ENCODE peak calls at places on chromosomes 1 and 21, in seven cellular contexts. L, Z, U, D, N, A and C are unnamed samples.

GRCh38 chr1:65429078-65429477 is 8.6 kb downstream of the LEPR start:
- DNase-seq in L (no peak), Z (no peak), U (no peak), D (no peak), N (no peak), A (no peak), C (no peak)

GRCh38 chr21:33019885-33020557 is 5.7 kb upstream of the OLIG2 start:
- DNase-seq in L (peak), Z (peak), U (peak), D (no peak), N (no peak), A (no peak), C (no peak)

GRCh38 chr1:242524571-242525359 is at the start of gene PLD5:
- DNase-seq in L (peak), Z (no peak), U (peak), D (no peak), N (no peak), A (no peak), C (no peak)

GRCh38 chr1:90973897-90974798 is 47.7 kb downstream of the ZNF644 start:
- DNase-seq in L (no peak), Z (no peak), U (no peak), D (no peak), N (peak), A (no peak), C (no peak)

GRCh38 chr1:58358311-58358710 is 188.2 kb downstream of the OMA1 start:
- DNase-seq in L (no peak), Z (no peak), U (no peak), D (no peak), N (no peak), A (no peak), C (peak)

GRCh38 chr1:43288785-43289466 is 3.5 kb upstream of the C1orf210 start:
- DNase-seq in L (no peak), Z (no peak), U (no peak), D (no peak), N (no peak), A (no peak), C (no peak)

GRCh38 chr1:23837905-23838304 is 12.7 kb upstream of the HMGCL start:
- DNase-seq in L (peak), Z (no peak), U (no peak), D (no peak), N (no peak), A (no peak), C (no peak)

GRCh38 chr1:3750716-3751115 is 1.5 kb upstream of the CCDC27 start:
- DNase-seq in L (no peak), Z (no peak), U (no peak), D (no peak), N (peak), A (no peak), C (no peak)

GRCh38 chr21:25341981-25342380 is 265.3 kb downstream of the MRPL39 start:
- DNase-seq in L (no peak), Z (no peak), U (no peak), D (no peak), N (no peak), A (no peak), C (no peak)

GRCh38 chr1:194629011-194629410 is 1442.6 kb upstream of the B3GALT2 start:
- DNase-seq in L (no peak), Z (no peak), U (no peak), D (no peak), N (no peak), A (no peak), C (no peak)

GRCh38 chr1:196074182-196074581 is 534.1 kb downstream of the KCNT2 start:
- DNase-seq in L (no peak), Z (no peak), U (no peak), D (no peak), N (no peak), A (no peak), C (no peak)
- TF ChIP-seq TAF1 in L (no peak), Z (no peak), U (no peak), D (no peak), N (no peak), A (no peak), C (no peak)

GRCh38 chr1:232037774-232038388 is 411.3 kb downstream of the DISC1 start:
- DNase-seq in L (peak), Z (no peak), U (no peak), D (no peak), N (no peak), A (no peak), C (no peak)

GRCh38 chr1:232040260-232040659 is 413.7 kb downstream of the DISC1 start:
- DNase-seq in L (no peak), Z (no peak), U (no peak), D (no peak), N (no peak), A (no peak), C (no peak)

GRCh38 chr1:232036161-232036942 is 409.8 kb downstream of the DISC1 start:
- DNase-seq in L (no peak), Z (no peak), U (no peak), D (no peak), N (no peak), A (no peak), C (no peak)

GRCh38 chr1:232039303-232039702 is 412.7 kb downstream of the DISC1 start:
- DNase-seq in L (no peak), Z (no peak), U (no peak), D (no peak), N (no peak), A (no peak), C (no peak)

DNA sequence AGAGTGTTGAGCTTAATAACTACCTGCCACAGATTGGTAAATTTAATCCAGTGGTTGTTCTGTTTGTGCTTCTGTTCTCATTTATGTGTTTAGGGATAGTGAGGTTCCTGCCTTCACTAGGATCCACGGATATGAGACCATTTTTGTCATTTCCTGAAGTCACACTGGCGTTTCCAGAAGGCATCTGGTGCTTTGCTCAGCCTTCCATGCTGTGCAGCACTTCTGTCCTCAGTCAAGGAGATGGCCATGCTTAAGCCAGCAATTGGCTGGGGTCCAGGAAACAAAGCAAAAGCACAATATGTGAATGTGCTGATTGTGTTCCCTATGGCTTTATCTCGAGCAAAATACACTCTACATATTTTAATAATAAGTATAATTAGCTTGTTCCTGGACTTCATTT is 412.1 kb downstream of the DISC1 start:
- DNase-seq in L (no peak), Z (no peak), U (no peak), D (no peak), N (no peak), A (no peak), C (no peak)
- TF ChIP-seq TAF1 in L (no peak), Z (no peak), U (no peak), D (no peak), N (no peak), A (no peak), C (no peak)

DNA sequence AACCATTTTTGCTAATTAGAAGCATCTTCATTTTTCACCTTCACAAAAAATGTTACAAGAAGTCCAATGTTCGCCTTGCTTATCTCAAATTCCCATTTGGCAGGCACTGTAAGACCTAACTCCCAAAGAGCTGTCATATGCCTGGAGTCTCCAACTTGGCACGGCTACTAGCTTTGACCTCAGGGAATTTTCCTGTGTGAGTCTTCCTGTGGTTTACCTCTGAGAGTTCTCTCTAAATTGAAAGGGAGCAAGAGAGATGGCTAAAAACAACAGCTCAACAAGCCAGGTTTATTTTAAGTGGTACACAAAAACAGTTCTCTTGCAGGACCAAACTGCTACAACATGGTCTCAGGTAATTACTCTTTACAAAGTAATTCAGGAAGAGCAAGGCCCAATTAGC is 756.0 kb upstream of the ADGRL2 start:
- DNase-seq in L (no peak), Z (no peak), U (no peak), D (no peak), N (no peak), A (no peak), C (no peak)
- TF ChIP-seq TAF1 in L (no peak), Z (no peak), U (no peak), D (no peak), N (no peak), A (no peak), C (no peak)

GRCh38 chr1:15678578-15678977 is 5.5 kb upstream of the PLEKHM2 start:
- DNase-seq in L (no peak), Z (no peak), U (no peak), D (no peak), N (no peak), A (peak), C (peak)
- TF ChIP-seq TAF1 in L (no peak), Z (no peak), U (no peak), D (no peak), N (no peak), A (no peak), C (no peak)

DNA sequence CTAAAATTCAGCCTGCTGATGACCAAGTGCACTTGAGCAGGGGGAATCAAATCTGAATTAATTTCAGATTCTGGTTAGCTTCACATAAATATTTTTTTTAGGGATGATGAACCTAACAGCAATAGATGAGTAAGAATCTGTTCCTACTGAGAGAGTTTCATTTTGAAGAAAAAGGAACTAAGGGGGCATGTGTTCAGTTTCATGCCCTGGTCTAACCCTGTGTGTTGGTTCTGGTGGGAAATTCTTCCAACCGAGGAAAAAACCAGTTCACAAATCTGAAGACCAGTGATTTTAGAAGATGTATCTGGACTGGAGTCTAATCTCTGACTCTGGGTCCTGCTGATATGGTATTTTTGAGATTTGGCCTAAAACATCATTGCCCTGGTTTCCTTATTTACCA is 13.7 kb downstream of the SELL start:
- DNase-seq in L (no peak), Z (no peak), U (no peak), D (no peak), N (no peak), A (peak), C (no peak)
- TF ChIP-seq TAF1 in L (no peak), Z (no peak), U (no peak), D (no peak), N (no peak), A (no peak), C (no peak)

GRCh38 chr1:72281637-72282270 is 585 bp downstream of the NEGR1 start:
- DNase-seq in L (no peak), Z (no peak), U (no peak), D (no peak), N (no peak), A (no peak), C (no peak)
- TF ChIP-seq TAF1 in L (no peak), Z (no peak), U (no peak), D (no peak), N (no peak), A (no peak), C (no peak)

GRCh38 chr1:172383541-172383940 is 36.9 kb upstream of the C1orf105 start:
- DNase-seq in L (no peak), Z (no peak), U (no peak), D (no peak), N (no peak), A (no peak), C (no peak)
- TF ChIP-seq TAF1 in L (no peak), Z (no peak), U (no peak), D (no peak), N (no peak), A (no peak), C (no peak)

GRCh38 chr1:2313651-2314296 is 77.6 kb downstream of the MORN1 start:
- DNase-seq in L (no peak), Z (no peak), U (no peak), D (no peak), N (no peak), A (no peak), C (no peak)

GRCh38 chr1:2312589-2313301 is 78.6 kb downstream of the MORN1 start:
- DNase-seq in L (no peak), Z (no peak), U (no peak), D (no peak), N (no peak), A (no peak), C (no peak)

GRCh38 chr1:2310332-2311183 is 80.8 kb downstream of the MORN1 start:
- DNase-seq in L (no peak), Z (no peak), U (no peak), D (no peak), N (no peak), A (no peak), C (no peak)

GRCh38 chr1:2312196-2312588 is 79.2 kb downstream of the MORN1 start:
- DNase-seq in L (no peak), Z (no peak), U (no peak), D (no peak), N (no peak), A (no peak), C (no peak)

DNA sequence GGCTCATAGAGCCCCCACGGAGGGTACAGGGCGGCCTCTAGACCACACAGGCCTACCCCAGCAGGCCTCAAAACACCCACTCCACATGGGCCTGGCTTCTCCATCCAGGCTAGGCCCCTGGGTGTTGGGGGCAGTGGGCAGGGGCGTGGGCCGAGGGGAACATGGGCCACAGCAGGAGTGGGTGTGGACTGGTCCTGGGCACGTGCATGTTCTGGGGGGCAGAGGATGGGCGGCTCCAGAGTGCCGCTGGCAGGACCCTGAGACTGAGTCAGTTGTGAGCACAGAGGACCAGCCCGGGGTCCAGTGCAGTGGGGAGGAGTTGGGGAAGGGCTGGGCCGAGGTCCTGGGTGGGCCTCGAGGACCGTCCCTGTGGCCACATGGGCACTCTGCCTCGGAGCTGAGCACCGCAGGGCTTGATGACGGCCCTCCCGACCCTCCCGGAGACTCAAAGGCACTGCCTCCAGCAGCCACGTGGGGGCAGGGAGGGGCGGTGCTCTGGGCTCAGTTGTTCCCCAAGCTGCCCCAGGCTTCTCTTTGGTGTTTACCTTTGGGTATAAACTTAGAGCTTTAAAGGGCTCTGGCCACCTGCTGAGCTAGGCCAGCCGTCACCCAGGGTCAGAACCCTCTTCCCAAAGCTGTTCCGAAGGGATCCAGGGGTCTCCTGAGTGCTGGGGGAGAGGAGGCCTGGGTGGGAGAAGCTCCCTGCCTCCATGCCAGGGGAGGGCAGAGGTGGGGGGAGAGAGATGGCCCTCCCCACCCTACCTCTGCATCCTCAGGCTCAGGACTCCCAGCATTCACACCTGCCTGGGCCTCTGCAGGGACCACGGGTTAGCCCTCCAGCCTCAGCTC is 79.9 kb downstream of the MORN1 start:
- DNase-seq in L (peak), Z (no peak), U (no peak), D (peak), N (peak), A (no peak), C (peak)
- TF ChIP-seq TAF1 in L (no peak), Z (no peak), U (no peak), D (no peak), N (no peak), A (no peak), C (no peak)

GRCh38 chr1:6958407-6958806 is 173.2 kb downstream of the CAMTA1 start:
- DNase-seq in L (no peak), Z (no peak), U (no peak), D (no peak), N (no peak), A (no peak), C (no peak)
- TF ChIP-seq TAF1 in L (no peak), Z (no peak), U (no peak), D (no peak), N (no peak), A (no peak), C (no peak)

GRCh38 chr1:41514381-41514780 is 29.9 kb upstream of the EDN2 start:
- DNase-seq in L (no peak), Z (peak), U (no peak), D (no peak), N (no peak), A (no peak), C (no peak)

GRCh38 chr1:41517039-41517438 is 32.6 kb upstream of the EDN2 start:
- DNase-seq in L (no peak), Z (no peak), U (no peak), D (no peak), N (no peak), A (no peak), C (no peak)

GRCh38 chr1:41515131-41515678 is 30.7 kb upstream of the EDN2 start:
- DNase-seq in L (no peak), Z (no peak), U (no peak), D (no peak), N (no peak), A (no peak), C (no peak)

GRCh38 chr1:41515778-41516167 is 31.3 kb upstream of the EDN2 start:
- DNase-seq in L (no peak), Z (no peak), U (no peak), D (no peak), N (no peak), A (no peak), C (no peak)

DNA sequence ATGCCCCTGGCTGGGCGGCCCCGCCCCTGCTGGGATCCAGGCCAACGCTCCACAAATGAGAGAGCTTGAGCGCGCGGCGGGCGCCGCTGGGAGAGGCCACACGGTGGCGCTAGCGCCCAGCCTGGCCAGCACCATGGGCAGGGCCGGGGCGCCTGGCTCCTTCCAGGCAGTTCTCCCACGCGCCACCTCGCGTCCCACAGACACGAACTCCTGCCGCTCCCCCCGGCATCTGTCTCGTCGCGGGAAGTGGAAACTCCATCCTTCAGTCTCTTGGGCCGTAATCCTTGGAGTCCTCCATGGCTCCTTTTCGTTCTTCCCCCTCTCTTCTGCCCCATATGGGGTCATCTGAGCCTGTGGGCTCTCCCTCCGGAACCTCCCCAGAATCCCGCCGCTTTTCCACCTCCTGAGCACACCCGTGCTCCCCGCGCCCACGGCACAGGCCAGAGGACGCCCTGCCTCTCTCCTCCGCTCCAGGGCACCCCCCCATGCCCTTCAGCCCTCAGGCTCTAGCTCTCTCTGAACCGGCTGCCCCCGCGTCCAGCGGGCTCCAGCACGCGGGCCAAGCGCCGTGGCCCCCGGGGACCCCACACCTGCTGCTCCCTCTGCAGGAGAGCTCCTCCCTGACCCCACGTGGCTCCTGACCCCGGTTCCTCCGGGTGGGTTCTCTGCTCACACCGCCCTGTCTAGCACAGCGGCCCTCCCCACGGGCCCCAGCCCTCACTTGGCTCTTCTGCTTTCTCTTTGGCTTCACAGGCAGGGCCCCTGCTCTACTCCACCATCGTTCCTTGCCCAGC is 31.9 kb upstream of the EDN2 start:
- DNase-seq in L (peak), Z (peak), U (peak), D (peak), N (peak), A (no peak), C (peak)
- TF ChIP-seq TAF1 in L (peak), Z (no peak), U (no peak), D (no peak), N (no peak), A (no peak), C (no peak)